ENCODE peak calls at places on chromosomes 16 and 17, in seven cellular contexts. J, X, P, K, R, N and U are unnamed samples.

GRCh38 chr16:28003923-28004322 is 59.6 kb downstream of the GSG1L start:
- DNase-seq in J (no peak), X (no peak), P (no peak), K (no peak), R (no peak), N (no peak), U (no peak)

GRCh38 chr16:28084209-28084608 is 20.7 kb upstream of the GSG1L start:
- DNase-seq in J (no peak), X (no peak), P (no peak), K (no peak), R (no peak), N (no peak), U (no peak)

GRCh38 chr16:69796285-69797118 is 34.4 kb downstream of the WWP2 start:
- DNase-seq in J (peak), X (peak), P (peak), K (peak), R (peak), N (peak), U (peak)

GRCh38 chr16:58085584-58086251 is 43.5 kb downstream of the CFAP20 start:
- DNase-seq in J (no peak), X (no peak), P (no peak), K (no peak), R (no peak), N (no peak), U (no peak)

GRCh38 chr17:46056800-46057304 is 57.8 kb downstream of the STH start:
- DNase-seq in J (no peak), X (no peak), P (no peak), K (peak), R (peak), N (peak), U (no peak)

GRCh38 chr17:44200478-44201155 is 933 bp upstream of the ATXN7L3 start:
- DNase-seq in J (no peak), X (peak), P (no peak), K (no peak), R (no peak), N (no peak), U (no peak)

GRCh38 chr17:14805348-14805747 is 459.8 kb downstream of the PMP22 start:
- DNase-seq in J (no peak), X (no peak), P (no peak), K (no peak), R (no peak), N (no peak), U (no peak)

GRCh38 chr16:89363621-89364393 is 126.6 kb downstream of the ANKRD11 start:
- DNase-seq in J (peak), X (peak), P (no peak), K (peak), R (peak), N (peak), U (no peak)

GRCh38 chr17:80743181-80743771 is 198.6 kb downstream of the RPTOR start:
- DNase-seq in J (no peak), X (peak), P (no peak), K (no peak), R (no peak), N (peak), U (no peak)

GRCh38 chr17:72683506-72684404 is 408.7 kb downstream of the SLC39A11 start:
- DNase-seq in J (peak), X (no peak), P (peak), K (peak), R (no peak), N (peak), U (no peak)

GRCh38 chr16:89185062-89185751 is 13.7 kb downstream of the CDH15 start:
- DNase-seq in J (no peak), X (no peak), P (peak), K (no peak), R (no peak), N (no peak), U (no peak)

GRCh38 chr16:69302301-69302700 is 8.8 kb upstream of the VPS4A start:
- DNase-seq in J (no peak), X (no peak), P (no peak), K (no peak), R (no peak), N (no peak), U (no peak)

GRCh38 chr17:9356488-9356911 is 219.1 kb downstream of the STX8 start:
- DNase-seq in J (no peak), X (peak), P (no peak), K (no peak), R (peak), N (no peak), U (no peak)

GRCh38 chr17:17740627-17741237 is 59.5 kb downstream of the RAI1 start:
- DNase-seq in J (no peak), X (no peak), P (no peak), K (no peak), R (no peak), N (no peak), U (no peak)

GRCh38 chr16:14500791-14501190 is 129.3 kb downstream of the PARN start:
- DNase-seq in J (no peak), X (no peak), P (no peak), K (no peak), R (no peak), N (no peak), U (no peak)

GRCh38 chr17:78557598-78558039 is 19.6 kb downstream of the DNAH17 start:
- DNase-seq in J (peak), X (no peak), P (no peak), K (no peak), R (no peak), N (peak), U (peak)

GRCh38 chr17:38595892-38596291 is 9.9 kb downstream of the SRCIN1 start:
- DNase-seq in J (no peak), X (no peak), P (no peak), K (no peak), R (no peak), N (no peak), U (no peak)

GRCh38 chr17:68346448-68346847 is 55.2 kb downstream of the ARSG start:
- DNase-seq in J (no peak), X (peak), P (peak), K (no peak), R (no peak), N (no peak), U (no peak)

GRCh38 chr17:78125138-78125913 is 3.2 kb downstream of the TMC6 start:
- DNase-seq in J (no peak), X (peak), P (no peak), K (no peak), R (no peak), N (no peak), U (no peak)

GRCh38 chr16:648071-648785 is 937 bp upstream of the WDR90 start:
- DNase-seq in J (peak), X (peak), P (peak), K (peak), R (peak), N (no peak), U (no peak)

GRCh38 chr16:11571549-11571948 is 15.2 kb downstream of the LITAF start:
- DNase-seq in J (no peak), X (no peak), P (no peak), K (no peak), R (no peak), N (no peak), U (no peak)